ENCODE peak calls at places on chromosome 12, in seven cellular contexts. T, F, I, H, Y, U and A are unnamed samples.

GRCh38 chr12:47954467-47955045 is 8.8 kb upstream of the TMEM106C start:
- DNase-seq in U (no peak), H (no peak), T (no peak), Y (peak; percentile 77), F (no peak), I (no peak), A (no peak)

GRCh38 chr12:3077572-3078081 is 448 bp downstream of the TSPAN9 start:
- DNase-seq in U (no peak), Y (peak; percentile 31), T (peak; percentile 34), H (no peak), I (no peak), F (peak; percentile 72), A (no peak)

GRCh38 chr12:65524666-65525065 is 246.2 kb downstream of the MSRB3 start:
- DNase-seq in Y (no peak), H (no peak), T (no peak), U (no peak), I (no peak), F (no peak), A (no peak)

GRCh38 chr12:26370098-26370497 is 174.7 kb downstream of the SSPN start:
- DNase-seq in F (no peak), T (no peak), Y (no peak), I (no peak), H (no peak), U (no peak), A (no peak)

GRCh38 chr12:55706840-55707671 is 648 bp downstream of the ITGA7 start:
- DNase-seq in T (no peak), Y (no peak), I (no peak), F (peak; percentile 52), U (no peak), H (no peak), A (no peak)

GRCh38 chr12:89161553-89161952 is 190.7 kb downstream of the DUSP6 start:
- DNase-seq in U (no peak), T (no peak), I (no peak), H (no peak), F (no peak), Y (no peak), A (no peak)

GRCh38 chr12:89070603-89071002 is 281.7 kb downstream of the DUSP6 start:
- DNase-seq in F (no peak), U (no peak), H (no peak), Y (no peak), I (no peak), T (no peak), A (no peak)

GRCh38 chr12:25755681-25756260 is 202.7 kb upstream of the LMNTD1 start:
- DNase-seq in H (no peak), F (no peak), U (no peak), T (no peak), I (no peak), Y (no peak), A (no peak)

GRCh38 chr12:87217486-87217885 is 811.7 kb downstream of the C12orf50 start:
- DNase-seq in Y (no peak), F (no peak), U (no peak), H (no peak), T (no peak), I (no peak), A (no peak)

GRCh38 chr12:127964717-127965116 is 302.3 kb upstream of the TMEM132C start:
- DNase-seq in Y (no peak), I (no peak), T (no peak), U (no peak), H (no peak), F (no peak), A (no peak)

GRCh38 chr12:110079477-110080400 is 31.4 kb upstream of the C12orf76 start:
- DNase-seq in F (no peak), H (peak; percentile 48), Y (peak; percentile 63), I (peak; percentile 86), U (peak; percentile 63), T (peak; percentile 44), A (no peak)

GRCh38 chr12:85825751-85826150 is 10.5 kb downstream of the RASSF9 start:
- DNase-seq in Y (no peak), U (no peak), H (no peak), T (no peak), I (no peak), F (no peak), A (no peak)
- TF ChIP-seq EP300 in Y (no peak), U (no peak), H (no peak), T (no peak), I (no peak), F (no peak), A (no peak)

GRCh38 chr12:84857809-84858208 is 54.8 kb downstream of the SLC6A15 start:
- DNase-seq in Y (no peak), I (no peak), U (no peak), T (no peak), F (no peak), H (no peak), A (no peak)
- H3K4me3 ChIP-seq in Y (no peak overlapping the region), I (no peak overlapping the region), U (no peak overlapping the region), T (no peak overlapping the region), F (no peak overlapping the region), H (no peak overlapping the region), A (no peak overlapping the region)

GRCh38 chr12:67441736-67442346 is 172.7 kb downstream of the CAND1 start:
- DNase-seq in H (peak; percentile 92), T (peak; percentile 91), F (peak; percentile 86), U (peak; percentile 71), Y (peak; percentile 93), I (no peak), A (peak; percentile 90)
- TF ChIP-seq CTCF in H (peak; percentile 78), T (no peak), F (peak; percentile 68), U (peak; percentile 76), Y (peak; percentile 92), I (peak; percentile 82), A (peak; percentile 80)

DNA sequence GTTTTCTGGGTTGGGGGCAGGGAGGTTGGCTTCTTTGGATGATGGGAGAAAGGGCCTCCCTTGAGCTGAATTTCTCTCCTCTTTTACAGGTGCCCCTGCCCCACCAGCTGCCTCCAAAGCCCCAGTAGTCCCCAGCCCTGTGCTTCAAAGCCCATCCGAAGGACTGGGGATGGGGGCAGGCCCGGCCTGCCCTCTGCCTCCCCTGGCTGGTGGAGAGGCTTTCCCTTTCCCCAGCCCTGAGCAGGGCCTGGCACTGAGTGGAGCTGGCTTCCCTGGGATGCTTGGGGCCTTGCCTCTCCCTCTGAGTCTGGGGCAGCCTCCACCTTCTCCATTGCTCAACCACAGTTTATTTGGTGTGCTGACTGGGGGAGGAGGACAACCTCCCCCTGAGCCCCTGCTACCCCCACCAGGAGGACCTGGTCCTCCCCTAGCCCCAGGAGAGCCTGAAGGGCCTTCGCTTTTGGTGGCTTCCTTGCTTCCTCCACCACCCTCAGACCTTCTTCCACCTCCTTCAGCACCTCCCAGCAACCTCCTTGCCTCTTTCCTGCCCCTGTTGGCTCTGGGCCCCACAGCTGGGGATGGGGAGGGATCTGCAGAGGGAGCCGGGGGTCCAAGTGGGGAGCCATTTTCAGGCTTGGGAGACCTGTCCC is 4.0 kb downstream of the MBD6 start:
- DNase-seq in Y (no peak), U (no peak), T (no peak), I (no peak), F (no peak), H (no peak), A (no peak)
- TF ChIP-seq EP300 in Y (no peak), U (no peak), T (no peak), I (no peak), F (no peak), H (no peak), A (no peak)

DNA sequence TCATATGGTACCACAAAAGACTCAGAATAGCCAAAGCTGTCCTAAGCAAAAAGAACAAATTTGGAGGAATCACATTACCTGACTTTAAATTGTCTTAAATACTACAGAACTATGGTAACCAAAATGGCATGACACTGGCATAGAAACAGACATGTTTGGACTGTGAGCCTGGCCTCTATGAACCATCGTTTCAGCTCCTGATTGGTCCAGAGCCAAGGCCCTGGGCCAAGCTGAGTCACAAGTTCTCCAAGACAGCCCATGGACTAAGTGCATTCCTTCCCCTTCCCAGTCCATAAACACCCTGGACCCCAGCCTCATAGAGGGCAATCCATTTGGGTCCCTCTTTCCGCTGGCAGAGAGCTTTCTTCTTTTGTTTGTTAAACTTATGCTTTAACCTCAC is 12.1 kb upstream of the PRR4 start:
- DNase-seq in U (no peak), F (no peak), H (no peak), I (no peak), Y (no peak), T (no peak), A (no peak)
- H3K4me3 ChIP-seq in U (no peak overlapping the region), F (no peak overlapping the region), H (no peak overlapping the region), I (no peak overlapping the region), Y (no peak overlapping the region), T (no peak overlapping the region), A (no peak overlapping the region)

GRCh38 chr12:12561305-12562015 is 1.2 kb downstream of the DUSP16 start:
- DNase-seq in F (peak; percentile 73), U (no peak), I (no peak), H (peak; percentile 62), T (peak; percentile 69), Y (peak; percentile 64), A (peak; percentile 89)
- TF ChIP-seq CTCF in F (peak; percentile 21), U (peak; percentile 3), I (peak; percentile 3), H (no peak), T (no peak), Y (no peak), A (peak; percentile 7)

DNA sequence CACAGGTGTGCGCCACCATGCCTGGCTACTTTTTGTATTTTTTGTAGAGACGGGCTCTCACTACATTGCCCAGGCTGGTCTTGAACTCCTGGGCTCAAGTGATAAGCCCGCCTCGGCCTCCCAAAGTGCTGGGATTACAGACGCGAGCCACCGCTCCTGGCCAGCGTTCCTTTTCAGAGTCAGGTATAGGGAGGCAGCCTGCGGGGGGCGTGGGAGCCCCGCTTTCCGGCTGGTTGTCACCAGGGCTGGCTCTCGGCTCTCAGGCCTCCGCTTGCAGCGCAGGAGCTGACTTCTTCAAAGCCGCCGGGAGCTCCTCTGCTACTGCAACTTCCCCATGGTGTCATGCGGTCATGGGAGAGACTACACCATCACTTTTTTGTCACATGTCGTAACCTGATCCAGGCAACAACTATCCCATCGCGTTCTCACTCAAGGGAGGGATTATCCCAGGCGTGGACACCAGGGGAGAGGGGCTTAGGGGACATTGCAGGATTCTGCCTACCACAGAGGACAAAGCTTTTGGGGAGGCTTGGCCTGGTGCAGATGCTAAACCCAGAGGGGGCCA is 129.4 kb downstream of the SCARB1 start:
- DNase-seq in H (peak; percentile 55), Y (no peak), I (no peak), F (no peak), U (no peak), T (no peak), A (no peak)
- TF ChIP-seq EP300 in H (no peak), Y (no peak), I (no peak), F (no peak), U (no peak), T (no peak), A (no peak)